ENCODE peak calls at places on chromosomes 13 and 19, in eight cellular contexts. One of them, this sample, is unnamed.

GRCh38 chr13:100306444-100306999 is 217.6 kb downstream of the PCCA start:
- DNase-seq in activated naive CD4-positive, alpha-beta T cell treated with anti-CD3 and anti-CD28 coated beads for 36 hours: no peak
- DNase-seq in nephron progenitor cell: peak; percentile 5
- DNase-seq in NT2/D1: no peak
- DNase-seq in fibroblast of lung: no peak
- DNase-seq in CD4-positive, CD25-positive, alpha-beta regulatory T cell: no peak
- DNase-seq in stimulated activated CD8-positive, alpha-beta memory T cell treated with anti-CD3 and anti-CD28 coated beads, Interleukin-15, amount 100 ng/mL, for 24 hours: no peak
- DNase-seq in G401: no peak
- DNase-seq in this sample: no peak

GRCh38 chr13:50241479-50241878 is 226.2 kb downstream of the KCNRG start:
- DNase-seq in nephron progenitor cell: no peak
- DNase-seq in activated naive CD4-positive, alpha-beta T cell treated with anti-CD3 and anti-CD28 coated beads for 36 hours: no peak
- DNase-seq in fibroblast of lung: peak; percentile 52
- DNase-seq in G401: no peak
- DNase-seq in NT2/D1: no peak
- DNase-seq in CD4-positive, CD25-positive, alpha-beta regulatory T cell: no peak
- DNase-seq in stimulated activated CD8-positive, alpha-beta memory T cell treated with anti-CD3 and anti-CD28 coated beads, Interleukin-15, amount 100 ng/mL, for 24 hours: no peak
- DNase-seq in this sample: no peak

GRCh38 chr19:5801796-5802616 is 2.9 kb upstream of the NRTN start:
- DNase-seq in nephron progenitor cell: peak; percentile 88
- DNase-seq in CD4-positive, CD25-positive, alpha-beta regulatory T cell: no peak
- DNase-seq in activated naive CD4-positive, alpha-beta T cell treated with anti-CD3 and anti-CD28 coated beads for 36 hours: no peak
- DNase-seq in fibroblast of lung: peak; percentile 23
- DNase-seq in NT2/D1: no peak
- DNase-seq in stimulated activated CD8-positive, alpha-beta memory T cell treated with anti-CD3 and anti-CD28 coated beads, Interleukin-15, amount 100 ng/mL, for 24 hours: no peak
- DNase-seq in G401: peak; percentile 71
- DNase-seq in this sample: no peak

GRCh38 chr13:40172149-40172591 is 494.3 kb downstream of the FOXO1 start:
- DNase-seq in G401: no peak
- DNase-seq in NT2/D1: no peak
- DNase-seq in activated naive CD4-positive, alpha-beta T cell treated with anti-CD3 and anti-CD28 coated beads for 36 hours: no peak
- DNase-seq in nephron progenitor cell: no peak
- DNase-seq in CD4-positive, CD25-positive, alpha-beta regulatory T cell: no peak
- DNase-seq in stimulated activated CD8-positive, alpha-beta memory T cell treated with anti-CD3 and anti-CD28 coated beads, Interleukin-15, amount 100 ng/mL, for 24 hours: no peak
- DNase-seq in fibroblast of lung: no peak
- DNase-seq in this sample: no peak

GRCh38 chr13:110305949-110306339 is 1.0 kb downstream of the COL4A1 start:
- DNase-seq in CD4-positive, CD25-positive, alpha-beta regulatory T cell: no peak
- DNase-seq in nephron progenitor cell: no peak
- DNase-seq in G401: no peak
- DNase-seq in fibroblast of lung: peak; percentile 43
- DNase-seq in activated naive CD4-positive, alpha-beta T cell treated with anti-CD3 and anti-CD28 coated beads for 36 hours: no peak
- DNase-seq in NT2/D1: no peak
- DNase-seq in stimulated activated CD8-positive, alpha-beta memory T cell treated with anti-CD3 and anti-CD28 coated beads, Interleukin-15, amount 100 ng/mL, for 24 hours: no peak
- DNase-seq in this sample: no peak

GRCh38 chr13:76954568-76954967 is 6.3 kb downstream of the ACOD1 start:
- DNase-seq in CD4-positive, CD25-positive, alpha-beta regulatory T cell: no peak
- DNase-seq in fibroblast of lung: no peak
- DNase-seq in nephron progenitor cell: no peak
- DNase-seq in G401: no peak
- DNase-seq in NT2/D1: no peak
- DNase-seq in stimulated activated CD8-positive, alpha-beta memory T cell treated with anti-CD3 and anti-CD28 coated beads, Interleukin-15, amount 100 ng/mL, for 24 hours: no peak
- DNase-seq in activated naive CD4-positive, alpha-beta T cell treated with anti-CD3 and anti-CD28 coated beads for 36 hours: no peak
- DNase-seq in this sample: no peak

GRCh38 chr13:110119943-110120905 is 186.7 kb downstream of the COL4A1 start:
- DNase-seq in fibroblast of lung: no peak
- DNase-seq in CD4-positive, CD25-positive, alpha-beta regulatory T cell: no peak
- DNase-seq in stimulated activated CD8-positive, alpha-beta memory T cell treated with anti-CD3 and anti-CD28 coated beads, Interleukin-15, amount 100 ng/mL, for 24 hours: no peak
- DNase-seq in NT2/D1: no peak
- DNase-seq in G401: no peak
- DNase-seq in nephron progenitor cell: no peak
- DNase-seq in activated naive CD4-positive, alpha-beta T cell treated with anti-CD3 and anti-CD28 coated beads for 36 hours: no peak
- DNase-seq in this sample: no peak

GRCh38 chr19:38290631-38291147 is 13.4 kb upstream of the C19orf33 start:
- DNase-seq in G401: peak; percentile 82
- DNase-seq in nephron progenitor cell: no peak
- DNase-seq in NT2/D1: no peak
- DNase-seq in activated naive CD4-positive, alpha-beta T cell treated with anti-CD3 and anti-CD28 coated beads for 36 hours: no peak
- DNase-seq in CD4-positive, CD25-positive, alpha-beta regulatory T cell: no peak
- DNase-seq in stimulated activated CD8-positive, alpha-beta memory T cell treated with anti-CD3 and anti-CD28 coated beads, Interleukin-15, amount 100 ng/mL, for 24 hours: no peak
- DNase-seq in fibroblast of lung: peak; percentile 91
- DNase-seq in this sample: no peak

GRCh38 chr19:46723023-46723461 is 6.1 kb upstream of the PRKD2 start:
- DNase-seq in activated naive CD4-positive, alpha-beta T cell treated with anti-CD3 and anti-CD28 coated beads for 36 hours: no peak
- DNase-seq in G401: no peak
- DNase-seq in CD4-positive, CD25-positive, alpha-beta regulatory T cell: no peak
- DNase-seq in NT2/D1: no peak
- DNase-seq in nephron progenitor cell: no peak
- DNase-seq in stimulated activated CD8-positive, alpha-beta memory T cell treated with anti-CD3 and anti-CD28 coated beads, Interleukin-15, amount 100 ng/mL, for 24 hours: no peak
- DNase-seq in fibroblast of lung: no peak
- DNase-seq in this sample: no peak

GRCh38 chr13:110416131-110416584 is 109.1 kb downstream of the COL4A2 start:
- DNase-seq in stimulated activated CD8-positive, alpha-beta memory T cell treated with anti-CD3 and anti-CD28 coated beads, Interleukin-15, amount 100 ng/mL, for 24 hours: no peak
- DNase-seq in nephron progenitor cell: no peak
- DNase-seq in CD4-positive, CD25-positive, alpha-beta regulatory T cell: no peak
- DNase-seq in G401: peak; percentile 4
- DNase-seq in NT2/D1: no peak
- DNase-seq in fibroblast of lung: peak; percentile 58
- DNase-seq in activated naive CD4-positive, alpha-beta T cell treated with anti-CD3 and anti-CD28 coated beads for 36 hours: no peak
- DNase-seq in this sample: no peak

GRCh38 chr19:13817615-13818371 is 22.6 kb downstream of the ZSWIM4 start:
- DNase-seq in nephron progenitor cell: peak; percentile 75
- DNase-seq in stimulated activated CD8-positive, alpha-beta memory T cell treated with anti-CD3 and anti-CD28 coated beads, Interleukin-15, amount 100 ng/mL, for 24 hours: no peak
- DNase-seq in fibroblast of lung: no peak
- DNase-seq in activated naive CD4-positive, alpha-beta T cell treated with anti-CD3 and anti-CD28 coated beads for 36 hours: no peak
- DNase-seq in NT2/D1: no peak
- DNase-seq in G401: no peak
- DNase-seq in CD4-positive, CD25-positive, alpha-beta regulatory T cell: no peak
- DNase-seq in this sample: peak; percentile 86

GRCh38 chr13:48000559-48001126 is 430 bp downstream of the SUCLA2 start:
- DNase-seq in stimulated activated CD8-positive, alpha-beta memory T cell treated with anti-CD3 and anti-CD28 coated beads, Interleukin-15, amount 100 ng/mL, for 24 hours: no peak
- DNase-seq in G401: peak; percentile 23
- DNase-seq in nephron progenitor cell: peak; percentile 51
- DNase-seq in NT2/D1: no peak
- DNase-seq in activated naive CD4-positive, alpha-beta T cell treated with anti-CD3 and anti-CD28 coated beads for 36 hours: peak; percentile 19
- DNase-seq in fibroblast of lung: peak; percentile 10
- DNase-seq in CD4-positive, CD25-positive, alpha-beta regulatory T cell: peak; percentile 9
- DNase-seq in this sample: no peak

GRCh38 chr13:102295316-102296048 is 106.4 kb downstream of the FGF14 start:
- DNase-seq in NT2/D1: no peak
- DNase-seq in nephron progenitor cell: no peak
- DNase-seq in activated naive CD4-positive, alpha-beta T cell treated with anti-CD3 and anti-CD28 coated beads for 36 hours: no peak
- DNase-seq in fibroblast of lung: peak; percentile 98
- DNase-seq in CD4-positive, CD25-positive, alpha-beta regulatory T cell: no peak
- DNase-seq in stimulated activated CD8-positive, alpha-beta memory T cell treated with anti-CD3 and anti-CD28 coated beads, Interleukin-15, amount 100 ng/mL, for 24 hours: no peak
- DNase-seq in G401: no peak
- DNase-seq in this sample: no peak

GRCh38 chr13:50521191-50521590 is 322.3 kb downstream of the DLEU7 start:
- DNase-seq in G401: no peak
- DNase-seq in NT2/D1: no peak
- DNase-seq in stimulated activated CD8-positive, alpha-beta memory T cell treated with anti-CD3 and anti-CD28 coated beads, Interleukin-15, amount 100 ng/mL, for 24 hours: no peak
- DNase-seq in fibroblast of lung: no peak
- DNase-seq in nephron progenitor cell: no peak
- DNase-seq in activated naive CD4-positive, alpha-beta T cell treated with anti-CD3 and anti-CD28 coated beads for 36 hours: no peak
- DNase-seq in CD4-positive, CD25-positive, alpha-beta regulatory T cell: no peak
- DNase-seq in this sample: no peak

GRCh38 chr19:13511947-13512346 is 5.7 kb upstream of the CACNA1A start:
- DNase-seq in activated naive CD4-positive, alpha-beta T cell treated with anti-CD3 and anti-CD28 coated beads for 36 hours: no peak
- DNase-seq in CD4-positive, CD25-positive, alpha-beta regulatory T cell: no peak
- DNase-seq in G401: no peak
- DNase-seq in nephron progenitor cell: no peak
- DNase-seq in stimulated activated CD8-positive, alpha-beta memory T cell treated with anti-CD3 and anti-CD28 coated beads, Interleukin-15, amount 100 ng/mL, for 24 hours: no peak
- DNase-seq in NT2/D1: no peak
- DNase-seq in fibroblast of lung: no peak
- DNase-seq in this sample: no peak

GRCh38 chr19:5434970-5435641 is 20.1 kb upstream of the ZNRF4 start:
- DNase-seq in stimulated activated CD8-positive, alpha-beta memory T cell treated with anti-CD3 and anti-CD28 coated beads, Interleukin-15, amount 100 ng/mL, for 24 hours: peak; percentile 2
- DNase-seq in activated naive CD4-positive, alpha-beta T cell treated with anti-CD3 and anti-CD28 coated beads for 36 hours: peak; percentile 47
- DNase-seq in G401: no peak
- DNase-seq in CD4-positive, CD25-positive, alpha-beta regulatory T cell: no peak
- DNase-seq in NT2/D1: no peak
- DNase-seq in fibroblast of lung: peak; percentile 39
- DNase-seq in nephron progenitor cell: no peak
- DNase-seq in this sample: no peak

GRCh38 chr13:19185086-19185864 is 3.7 kb upstream of the TUBA3C start:
- DNase-seq in fibroblast of lung: no peak
- DNase-seq in CD4-positive, CD25-positive, alpha-beta regulatory T cell: no peak
- DNase-seq in NT2/D1: no peak
- DNase-seq in activated naive CD4-positive, alpha-beta T cell treated with anti-CD3 and anti-CD28 coated beads for 36 hours: no peak
- DNase-seq in nephron progenitor cell: no peak
- DNase-seq in G401: no peak
- DNase-seq in stimulated activated CD8-positive, alpha-beta memory T cell treated with anti-CD3 and anti-CD28 coated beads, Interleukin-15, amount 100 ng/mL, for 24 hours: no peak
- DNase-seq in this sample: no peak

GRCh38 chr19:53864308-53864836 is 3.3 kb upstream of the MYADM start:
- DNase-seq in stimulated activated CD8-positive, alpha-beta memory T cell treated with anti-CD3 and anti-CD28 coated beads, Interleukin-15, amount 100 ng/mL, for 24 hours: no peak
- DNase-seq in CD4-positive, CD25-positive, alpha-beta regulatory T cell: no peak
- DNase-seq in G401: no peak
- DNase-seq in NT2/D1: no peak
- DNase-seq in activated naive CD4-positive, alpha-beta T cell treated with anti-CD3 and anti-CD28 coated beads for 36 hours: no peak
- DNase-seq in nephron progenitor cell: no peak
- DNase-seq in fibroblast of lung: no peak
- DNase-seq in this sample: no peak

GRCh38 chr19:23699521-23699860 is 12.5 kb upstream of the ZNF675 start:
- DNase-seq in CD4-positive, CD25-positive, alpha-beta regulatory T cell: no peak
- DNase-seq in activated naive CD4-positive, alpha-beta T cell treated with anti-CD3 and anti-CD28 coated beads for 36 hours: no peak
- DNase-seq in fibroblast of lung: no peak
- DNase-seq in G401: no peak
- DNase-seq in nephron progenitor cell: no peak
- DNase-seq in NT2/D1: no peak
- DNase-seq in stimulated activated CD8-positive, alpha-beta memory T cell treated with anti-CD3 and anti-CD28 coated beads, Interleukin-15, amount 100 ng/mL, for 24 hours: no peak
- DNase-seq in this sample: no peak

GRCh38 chr13:59112375-59112774 is 1051.4 kb downstream of the DIAPH3 start:
- DNase-seq in NT2/D1: no peak
- DNase-seq in nephron progenitor cell: no peak
- DNase-seq in G401: peak; percentile 5
- DNase-seq in fibroblast of lung: peak; percentile 99
- DNase-seq in activated naive CD4-positive, alpha-beta T cell treated with anti-CD3 and anti-CD28 coated beads for 36 hours: no peak
- DNase-seq in CD4-positive, CD25-positive, alpha-beta regulatory T cell: no peak
- DNase-seq in stimulated activated CD8-positive, alpha-beta memory T cell treated with anti-CD3 and anti-CD28 coated beads, Interleukin-15, amount 100 ng/mL, for 24 hours: no peak
- DNase-seq in this sample: no peak